ENCODE peak calls at places on chromosomes 7 and 10, in eight cellular contexts. T is transverse colon, B is IMR-90, N is sigmoid colon, D is heart left ventricle, C is adrenal gland, O is uterus, Z is suprapubic skin. V is an unnamed sample.

GRCh38 chr7:151244871-151245346 is 3.6 kb downstream of the SMARCD3 start:
- DNase-seq in T (no peak), B (no peak), N (peak; percentile 61), D (no peak), C (peak; percentile 29), O (no peak), Z (no peak), V (no peak)

GRCh38 chr7:70953388-70953787 is 178.6 kb upstream of the GALNT17 start:
- DNase-seq in T (no peak), B (no peak), N (no peak), D (no peak), C (no peak), O (no peak), Z (no peak), V (no peak)

GRCh38 chr10:79239275-79239779 is 107.9 kb upstream of the PPIF start:
- DNase-seq in T (no peak), B (peak; percentile 80), N (peak; percentile 89), D (peak; percentile 61), C (peak; percentile 71), O (no peak), Z (no peak), V (peak; percentile 80)

GRCh38 chr10:33190406-33190805 is 144.1 kb downstream of the NRP1 start:
- DNase-seq in T (no peak), B (no peak), N (no peak), D (no peak), C (no peak), O (no peak), Z (no peak), V (no peak)

GRCh38 chr7:35695987-35696386 is 1.1 kb upstream of the HERPUD2 start:
- DNase-seq in T (no peak), B (no peak), N (no peak), D (no peak), C (no peak), O (no peak), Z (no peak), V (no peak)

GRCh38 chr7:36439624-36440023 is 50.0 kb downstream of the ANLN start:
- DNase-seq in T (no peak), B (no peak), N (no peak), D (no peak), C (no peak), O (no peak), Z (no peak), V (no peak)

GRCh38 chr7:1709900-1710299 is 39.8 kb downstream of the ELFN1 start:
- DNase-seq in T (no peak), B (no peak), N (no peak), D (no peak), C (no peak), O (no peak), Z (no peak), V (no peak)

GRCh38 chr7:54877683-54878082 is 118.7 kb upstream of the SEC61G start:
- DNase-seq in T (no peak), B (no peak), N (no peak), D (no peak), C (no peak), O (no peak), Z (no peak), V (no peak)

GRCh38 chr7:69177941-69178494 is 420.3 kb upstream of the AUTS2 start:
- DNase-seq in T (no peak), B (no peak), N (peak; percentile 76), D (no peak), C (no peak), O (peak; percentile 51), Z (no peak), V (no peak)

GRCh38 chr7:117163101-117163500 is 159.8 kb downstream of the WNT2 start:
- DNase-seq in T (no peak), B (peak; percentile 56), N (no peak), D (no peak), C (no peak), O (no peak), Z (no peak), V (no peak)

GRCh38 chr7:26930201-26930600 is 65.8 kb upstream of the SKAP2 start:
- DNase-seq in T (no peak), B (no peak), N (no peak), D (no peak), C (no peak), O (no peak), Z (no peak), V (no peak)

GRCh38 chr7:142703655-142704310 is 45.5 kb upstream of the PRSS1 start:
- DNase-seq in T (no peak), B (no peak), N (no peak), D (no peak), C (no peak), O (no peak), Z (no peak), V (no peak)

GRCh38 chr7:120991570-120991969 is 3.1 kb downstream of the CPED1 start:
- DNase-seq in T (no peak), B (peak; percentile 90), N (no peak), D (no peak), C (no peak), O (no peak), Z (no peak), V (no peak)

DNA sequence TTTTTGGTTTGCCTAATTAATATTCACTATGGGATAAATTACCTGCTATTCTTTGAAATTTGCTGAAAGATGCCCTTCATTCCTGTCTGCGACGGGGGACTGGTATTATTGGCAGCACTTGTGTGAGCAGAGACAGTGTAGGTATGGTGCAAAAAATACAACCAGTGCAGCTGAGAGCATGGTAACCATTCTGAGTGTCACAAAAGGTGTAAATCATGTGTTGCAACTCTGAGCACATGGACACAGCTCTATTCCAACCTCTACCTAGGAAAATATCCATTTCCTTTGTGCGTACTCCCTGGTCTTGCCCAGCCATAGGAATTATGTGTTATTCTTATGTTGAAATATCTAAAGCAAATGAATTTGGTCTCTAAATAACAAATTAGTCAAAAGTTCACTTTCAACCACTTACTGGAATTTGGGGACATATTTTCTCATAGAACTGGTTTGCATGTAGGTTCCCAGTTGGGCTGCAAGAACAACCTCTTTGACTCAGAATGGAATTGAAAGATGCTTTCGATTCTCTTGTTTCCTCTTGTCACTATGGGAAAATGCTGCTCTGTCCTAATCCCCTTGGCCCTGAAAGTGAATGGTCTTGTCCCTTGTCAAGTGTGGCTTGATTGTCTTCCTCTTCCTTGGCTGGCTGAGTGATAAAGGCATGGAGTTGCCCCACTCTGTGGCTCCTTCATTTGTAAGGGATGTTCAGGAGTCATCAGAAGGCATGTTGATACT is 57.0 kb downstream of the CELF2 start:
- DNase-seq in T (no peak), B (no peak), N (no peak), D (no peak), C (no peak), O (no peak), Z (no peak), V (no peak)
- H3K4me1 ChIP-seq in T (no peaks in the 10 kb centered on the region), B (no peaks in the 10 kb centered on the region), N (peaks cover 12% of the 10 kb centered on the region), D (no peaks in the 10 kb centered on the region), C (no peaks in the 10 kb centered on the region), O (no peaks in the 10 kb centered on the region), Z (no peaks in the 10 kb centered on the region), V (no peaks in the 10 kb centered on the region)

GRCh38 chr10:96719205-96719604 is 1.1 kb downstream of the PIK3AP1 start:
- DNase-seq in T (no peak), B (no peak), N (no peak), D (no peak), C (no peak), O (no peak), Z (no peak), V (no peak)
- H3K4me3 ChIP-seq in T (peak overlapping the region; percentile 71), B (no peak overlapping the region), N (peak overlapping the region; percentile 58), D (peak overlapping the region; percentile 55), C (no peak overlapping the region), O (no peak overlapping the region), Z (peak overlapping the region; percentile 66), V (peak overlapping the region; percentile 75)

GRCh38 chr7:50806143-50806542 is 23.4 kb upstream of the GRB10 start:
- DNase-seq in T (no peak), B (no peak), N (no peak), D (no peak), C (no peak), O (no peak), Z (peak; percentile 65), V (peak; percentile 19)

GRCh38 chr7:50807026-50807730 is 24.5 kb upstream of the GRB10 start:
- DNase-seq in T (no peak), B (no peak), N (no peak), D (no peak), C (no peak), O (no peak), Z (peak; percentile 57), V (peak; percentile 67)

GRCh38 chr7:50801907-50802306 is 19.2 kb upstream of the GRB10 start:
- DNase-seq in T (no peak), B (no peak), N (no peak), D (no peak), C (no peak), O (no peak), Z (no peak), V (no peak)

GRCh38 chr7:50805425-50806130 is 22.9 kb upstream of the GRB10 start:
- DNase-seq in T (no peak), B (no peak), N (no peak), D (no peak), C (no peak), O (no peak), Z (no peak), V (no peak)

GRCh38 chr7:50803359-50804337 is 21.0 kb upstream of the GRB10 start:
- DNase-seq in T (no peak), B (no peak), N (no peak), D (no peak), C (no peak), O (no peak), Z (no peak), V (no peak)
- TF ChIP-seq POLR2A in T (no peak), B (no peak), N (no peak), D (no peak), C (no peak), O (no peak), Z (no peak), V (no peak)

GRCh38 chr10:69858201-69858600 is 56.5 kb downstream of the COL13A1 start:
- DNase-seq in T (no peak), B (no peak), N (no peak), D (no peak), C (no peak), O (no peak), Z (no peak), V (no peak)

GRCh38 chr10:69860290-69860689 is 58.6 kb downstream of the COL13A1 start:
- DNase-seq in T (no peak), B (no peak), N (no peak), D (no peak), C (no peak), O (no peak), Z (no peak), V (no peak)

GRCh38 chr10:69854685-69855345 is 53.1 kb downstream of the COL13A1 start:
- DNase-seq in T (peak; percentile 30), B (no peak), N (no peak), D (no peak), C (no peak), O (no peak), Z (no peak), V (no peak)

GRCh38 chr10:69855346-69856163 is 53.8 kb downstream of the COL13A1 start:
- DNase-seq in T (no peak), B (no peak), N (no peak), D (no peak), C (no peak), O (no peak), Z (no peak), V (no peak)

DNA sequence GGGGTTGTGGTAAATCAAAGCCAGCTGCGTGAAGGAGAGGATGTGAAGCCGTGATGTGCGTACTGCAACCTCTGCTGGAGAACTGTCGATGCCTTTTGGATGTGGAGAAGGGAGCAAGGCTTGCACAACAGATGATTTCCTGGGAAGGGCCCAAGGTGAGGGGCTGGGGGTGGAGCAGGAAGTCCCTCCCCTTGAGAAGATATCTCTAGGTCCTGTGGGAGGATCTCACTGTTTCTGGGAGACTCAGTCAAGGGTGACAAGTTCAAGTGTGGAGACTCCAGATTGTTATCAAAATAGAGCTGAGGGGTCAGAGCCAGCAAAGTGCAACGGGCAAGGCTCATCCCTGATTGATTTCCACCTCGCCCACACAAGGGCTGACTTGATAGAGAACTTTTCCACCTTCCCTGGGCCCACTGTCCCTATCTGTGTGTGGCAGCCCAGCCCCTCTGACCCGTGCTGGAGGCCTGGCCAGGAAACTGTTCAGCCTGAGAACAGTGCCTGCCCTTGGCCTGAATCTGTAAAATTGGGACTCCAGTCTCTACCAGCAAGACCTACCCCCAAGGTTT is 55.0 kb downstream of the COL13A1 start:
- DNase-seq in T (no peak), B (no peak), N (no peak), D (no peak), C (no peak), O (no peak), Z (no peak), V (no peak)
- H3K4me1 ChIP-seq in T (peaks cover 4% of the 10 kb centered on the region), B (peaks cover 4% of the 10 kb centered on the region), N (peaks cover 8% of the 10 kb centered on the region), D (no peaks in the 10 kb centered on the region), C (no peaks in the 10 kb centered on the region), O (no peaks in the 10 kb centered on the region), Z (peaks cover 10% of the 10 kb centered on the region), V (no peaks in the 10 kb centered on the region)